ENCODE peak calls at places on chromosomes 3 and 15, in six cellular contexts. G is GM12865; K is CD8-positive, alpha-beta T cell; Y is coronary artery; O is brain microvascular endothelial cell; D is hepatocyte. W is an unnamed sample.

GRCh38 chr3:45163481-45163880 is 17.3 kb upstream of the CDCP1 start:
- DNase-seq in G (peak), K (no peak), Y (no peak), O (no peak), D (no peak), W (no peak)

GRCh38 chr3:107855710-107856109 is 235.1 kb downstream of the CD47 start:
- DNase-seq in G (peak), K (no peak), Y (no peak), O (peak), D (peak), W (no peak)

GRCh38 chr3:177473903-177474302 is 276.6 kb upstream of the TBL1XR1 start:
- DNase-seq in G (no peak), K (no peak), Y (no peak), O (no peak), D (no peak), W (no peak)

GRCh38 chr3:117355566-117355965 is 646.0 kb downstream of the TUSC7 start:
- DNase-seq in G (peak), K (no peak), Y (no peak), O (no peak), D (peak), W (no peak)

GRCh38 chr3:162367443-162368132 is 871.0 kb downstream of the OTOL1 start:
- DNase-seq in G (no peak), K (no peak), Y (no peak), O (no peak), D (no peak), W (no peak)

GRCh38 chr3:48739955-48740823 is 23.2 kb upstream of the IP6K2 start:
- DNase-seq in G (peak), K (peak), Y (peak), O (peak), D (peak), W (peak)

GRCh38 chr3:155548194-155548593 is 196.7 kb downstream of the PLCH1 start:
- DNase-seq in G (no peak), K (no peak), Y (no peak), O (peak), D (peak), W (no peak)

GRCh38 chr3:63015614-63016016 is 140.4 kb upstream of the CADPS start:
- DNase-seq in G (peak), K (no peak), Y (no peak), O (no peak), D (peak), W (no peak)

GRCh38 chr3:65927576-65927975 is 111.1 kb downstream of the MAGI1 start:
- DNase-seq in G (no peak), K (no peak), Y (no peak), O (no peak), D (no peak), W (no peak)

GRCh38 chr15:40904552-40905201 is 10.4 kb downstream of the VPS18 start:
- DNase-seq in G (no peak), K (no peak), Y (no peak), O (no peak), D (no peak), W (no peak)

GRCh38 chr3:120093923-120094775 is at the start of gene GSK3B:
- DNase-seq in G (peak), K (peak), Y (peak), O (peak), D (peak), W (peak)

GRCh38 chr3:5729852-5730251 is 542.3 kb downstream of the EDEM1 start:
- DNase-seq in G (peak), K (no peak), Y (no peak), O (no peak), D (no peak), W (no peak)

GRCh38 chr3:111210003-111210699 is 138.5 kb downstream of the NECTIN3 start:
- DNase-seq in G (no peak), K (no peak), Y (no peak), O (peak), D (no peak), W (no peak)

GRCh38 chr3:183517656-183518055 is 37.9 kb downstream of the KLHL6 start:
- DNase-seq in G (no peak), K (no peak), Y (no peak), O (no peak), D (peak), W (no peak)

GRCh38 chr3:183518446-183519185 is 36.9 kb downstream of the KLHL6 start:
- DNase-seq in G (peak), K (no peak), Y (no peak), O (no peak), D (no peak), W (no peak)

GRCh38 chr3:183513046-183513706 is 42.3 kb downstream of the KLHL6 start:
- DNase-seq in G (peak), K (peak), Y (no peak), O (no peak), D (no peak), W (peak)

GRCh38 chr3:183514048-183514447 is 41.5 kb downstream of the KLHL6 start:
- DNase-seq in G (no peak), K (no peak), Y (no peak), O (no peak), D (no peak), W (peak)

DNA sequence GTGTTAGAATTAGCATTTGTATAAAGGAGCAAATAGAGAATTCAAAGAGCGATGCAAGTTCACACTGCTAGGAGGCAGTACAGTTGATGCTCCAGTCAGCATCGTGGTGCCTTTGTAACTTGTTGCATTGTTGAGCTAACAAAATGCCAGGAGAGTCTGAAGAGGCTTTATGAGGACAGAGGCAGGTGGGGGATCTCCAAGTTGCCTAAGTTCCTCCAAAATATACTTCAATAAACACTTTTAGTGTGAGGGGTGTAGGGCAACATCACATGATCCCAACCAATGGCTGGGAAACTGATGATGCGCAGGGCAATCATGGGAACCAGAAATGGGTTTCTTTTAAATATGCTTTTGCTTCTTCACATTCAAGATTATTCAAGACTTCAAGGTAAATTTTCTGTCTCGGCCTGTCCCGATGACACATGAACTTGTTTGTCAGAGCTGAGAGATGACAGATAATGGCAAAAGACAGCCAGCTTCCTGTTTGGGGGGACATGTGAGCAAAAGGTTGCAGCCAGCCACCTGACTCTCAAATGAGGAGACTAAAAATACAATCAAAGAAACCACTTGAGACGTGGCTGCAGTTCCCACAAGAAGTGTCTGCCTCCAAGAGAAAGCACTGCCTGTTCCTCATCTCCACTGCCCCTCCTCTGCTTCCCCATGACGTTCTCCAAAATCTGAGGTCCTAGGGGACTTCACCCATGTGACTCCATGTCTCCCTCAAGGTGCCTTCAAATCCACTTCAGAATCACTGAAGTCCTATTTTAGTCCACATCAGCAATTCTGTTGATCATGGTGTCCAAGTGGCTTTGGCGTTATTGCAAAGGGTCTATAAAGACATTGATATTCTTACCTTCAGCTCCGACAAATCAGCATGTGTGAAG is 39.3 kb downstream of the KLHL6 start:
- DNase-seq in G (peak), K (peak), Y (no peak), O (no peak), D (no peak), W (no peak)
- H3K4me3 ChIP-seq in G (no peak), K (no peak), Y (no peak), O (no peak), D (no peak), W (no peak)

GRCh38 chr3:122969585-122970453 is 57.7 kb downstream of the SEMA5B start:
- DNase-seq in G (no peak), K (no peak), Y (no peak), O (peak), D (no peak), W (no peak)
- H3K4me3 ChIP-seq in G (no peak), K (no peak), Y (peak), O (no peak), D (no peak), W (no peak)

GRCh38 chr15:62631325-62631724 is 411.2 kb upstream of the TPM1 start:
- DNase-seq in G (no peak), K (no peak), Y (no peak), O (no peak), D (no peak), W (no peak)

GRCh38 chr15:62624541-62625399 is 417.8 kb upstream of the TPM1 start:
- DNase-seq in G (peak), K (no peak), Y (no peak), O (peak), D (no peak), W (no peak)

GRCh38 chr15:62622775-62623174 is 419.8 kb upstream of the TPM1 start:
- DNase-seq in G (no peak), K (no peak), Y (no peak), O (no peak), D (no peak), W (no peak)

GRCh38 chr15:62626903-62627302 is 415.6 kb upstream of the TPM1 start:
- DNase-seq in G (no peak), K (no peak), Y (no peak), O (no peak), D (no peak), W (no peak)

DNA sequence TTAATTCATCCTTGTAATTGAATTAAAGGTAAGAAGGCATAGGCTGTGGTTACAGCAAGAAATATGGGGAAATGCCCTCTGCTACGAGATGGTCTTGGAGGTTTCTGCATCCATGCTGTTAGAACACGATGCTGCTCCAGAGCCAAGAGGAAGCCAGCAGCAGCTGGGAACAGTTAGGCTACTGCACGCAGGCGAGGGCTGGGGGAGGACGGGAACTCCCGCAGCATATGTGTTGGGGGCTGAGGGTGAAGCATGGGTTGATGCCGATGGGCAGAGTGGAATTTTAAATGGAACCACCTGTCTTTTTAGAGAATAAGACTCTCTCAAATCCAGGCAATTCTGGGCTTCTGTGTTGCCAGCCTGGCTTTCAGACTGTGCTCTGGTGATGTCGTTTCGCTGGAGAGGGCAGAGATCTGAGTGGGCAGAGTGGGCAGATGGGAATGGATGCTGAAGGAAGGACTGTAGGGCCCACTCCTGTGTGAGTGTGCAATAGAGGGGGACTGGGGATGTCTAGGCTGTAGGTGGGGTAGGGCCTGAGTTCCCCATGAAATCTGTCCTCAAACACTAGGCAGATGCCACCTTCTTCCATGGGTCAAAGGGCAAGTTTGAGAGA is 417.0 kb upstream of the TPM1 start:
- DNase-seq in G (no peak), K (no peak), Y (no peak), O (no peak), D (peak), W (no peak)
- H3K4me3 ChIP-seq in G (no peak), K (no peak), Y (no peak), O (no peak), D (no peak), W (no peak)

DNA sequence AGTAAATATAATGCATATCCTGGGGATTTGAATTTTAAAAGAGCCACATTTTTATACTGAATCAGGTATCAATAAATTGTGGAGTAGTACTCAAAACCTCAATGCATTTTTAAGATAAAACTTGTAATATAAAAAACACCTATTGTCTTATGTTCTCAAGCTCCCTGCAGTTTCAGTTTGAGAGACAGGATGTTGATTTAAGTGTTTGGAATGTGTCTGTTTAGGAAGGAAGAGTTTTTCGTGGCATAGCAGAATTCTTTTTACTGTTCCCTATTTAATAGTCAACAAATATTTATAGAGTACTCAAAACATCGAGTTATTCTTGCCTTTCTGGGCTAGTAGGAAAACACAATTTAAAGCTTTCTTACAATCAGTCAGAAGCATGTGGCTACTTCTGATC is 146.1 kb upstream of the BCHE start:
- DNase-seq in G (no peak), K (no peak), Y (no peak), O (peak), D (no peak), W (no peak)
- H3K4me3 ChIP-seq in G (no peak), K (no peak), Y (no peak), O (no peak), D (no peak), W (no peak)

W was measured in right lobe of liver.